ENCODE peak calls at places on chromosomes 4 and X, in nine cellular contexts. One of them, this sample, is unnamed.
A peak's percentile ranks its signal among the peaks of the same experiment; 100 is the strongest.

GRCh38 chr4:98480535-98480934 is 177.9 kb downstream of the TSPAN5 start:
- DNase-seq in AG04450: no peak
- DNase-seq in NCI-H2081: no peak
- DNase-seq in NCI-H524: no peak
- DNase-seq in stimulated activated CD4-positive, alpha-beta T cell treated with anti-CD3 and anti-CD28 coated beads, Interleukin-1b, Interleukin-23, amount 100 ng/mL, for 1 hour: no peak
- DNase-seq in effector CD4-positive, alpha-beta T cell: no peak
- DNase-seq in endothelial cell: no peak
- DNase-seq in dermis blood vessel endothelial cell: no peak
- DNase-seq in AG08396: no peak
- DNase-seq in this sample: no peak

GRCh38 chr4:150826302-150826701 is 188.8 kb downstream of the LRBA start:
- DNase-seq in NCI-H2081: no peak
- DNase-seq in dermis blood vessel endothelial cell: no peak
- DNase-seq in endothelial cell: no peak
- DNase-seq in NCI-H524: no peak
- DNase-seq in stimulated activated CD4-positive, alpha-beta T cell treated with anti-CD3 and anti-CD28 coated beads, Interleukin-1b, Interleukin-23, amount 100 ng/mL, for 1 hour: no peak
- DNase-seq in AG08396: no peak
- DNase-seq in effector CD4-positive, alpha-beta T cell: no peak
- DNase-seq in AG04450: no peak
- DNase-seq in this sample: no peak

GRCh38 chr4:77127837-77128621 is 29.0 kb upstream of the CCNG2 start:
- DNase-seq in stimulated activated CD4-positive, alpha-beta T cell treated with anti-CD3 and anti-CD28 coated beads, Interleukin-1b, Interleukin-23, amount 100 ng/mL, for 1 hour: no peak
- DNase-seq in effector CD4-positive, alpha-beta T cell: no peak
- DNase-seq in NCI-H524: peak; percentile 48
- DNase-seq in dermis blood vessel endothelial cell: no peak
- DNase-seq in NCI-H2081: no peak
- DNase-seq in AG08396: no peak
- DNase-seq in endothelial cell: no peak
- DNase-seq in AG04450: no peak
- DNase-seq in this sample: no peak

GRCh38 chrX:153934473-153935325 is at the start of gene NAA10:
- DNase-seq in endothelial cell: peak; percentile 64
- DNase-seq in AG08396: peak; percentile 95
- DNase-seq in stimulated activated CD4-positive, alpha-beta T cell treated with anti-CD3 and anti-CD28 coated beads, Interleukin-1b, Interleukin-23, amount 100 ng/mL, for 1 hour: no peak
- DNase-seq in NCI-H2081: peak; percentile 71
- DNase-seq in dermis blood vessel endothelial cell: peak; percentile 78
- DNase-seq in AG04450: no peak
- DNase-seq in NCI-H524: peak; percentile 77
- DNase-seq in effector CD4-positive, alpha-beta T cell: peak; percentile 39
- DNase-seq in this sample: peak; percentile 69

GRCh38 chr4:2241410-2242353 is at the start of the genes HAUS3 and POLN:
- DNase-seq in endothelial cell: peak; percentile 99
- DNase-seq in NCI-H524: peak; percentile 95
- DNase-seq in AG04450: peak; percentile 94
- DNase-seq in effector CD4-positive, alpha-beta T cell: peak; percentile 97
- DNase-seq in AG08396: peak; percentile 100
- DNase-seq in NCI-H2081: peak; percentile 97
- DNase-seq in dermis blood vessel endothelial cell: peak; percentile 99
- DNase-seq in stimulated activated CD4-positive, alpha-beta T cell treated with anti-CD3 and anti-CD28 coated beads, Interleukin-1b, Interleukin-23, amount 100 ng/mL, for 1 hour: peak; percentile 98
- DNase-seq in this sample: peak; percentile 99

GRCh38 chrX:53279296-53280237 is 1.8 kb downstream of the IQSEC2 start:
- DNase-seq in AG04450: no peak
- DNase-seq in endothelial cell: no peak
- DNase-seq in effector CD4-positive, alpha-beta T cell: no peak
- DNase-seq in NCI-H2081: no peak
- DNase-seq in stimulated activated CD4-positive, alpha-beta T cell treated with anti-CD3 and anti-CD28 coated beads, Interleukin-1b, Interleukin-23, amount 100 ng/mL, for 1 hour: no peak
- DNase-seq in NCI-H524: no peak
- DNase-seq in AG08396: no peak
- DNase-seq in dermis blood vessel endothelial cell: no peak
- DNase-seq in this sample: peak; percentile 53

GRCh38 chr4:38495481-38495880 is 168.5 kb upstream of the KLF3 start:
- DNase-seq in endothelial cell: no peak
- DNase-seq in NCI-H2081: no peak
- DNase-seq in AG04450: no peak
- DNase-seq in NCI-H524: no peak
- DNase-seq in effector CD4-positive, alpha-beta T cell: no peak
- DNase-seq in dermis blood vessel endothelial cell: no peak
- DNase-seq in AG08396: no peak
- DNase-seq in stimulated activated CD4-positive, alpha-beta T cell treated with anti-CD3 and anti-CD28 coated beads, Interleukin-1b, Interleukin-23, amount 100 ng/mL, for 1 hour: no peak
- DNase-seq in this sample: no peak

GRCh38 chr4:3773552-3774001 is 7.4 kb downstream of the ADRA2C start:
- DNase-seq in AG04450: no peak
- DNase-seq in endothelial cell: no peak
- DNase-seq in AG08396: no peak
- DNase-seq in effector CD4-positive, alpha-beta T cell: no peak
- DNase-seq in NCI-H2081: no peak
- DNase-seq in dermis blood vessel endothelial cell: no peak
- DNase-seq in stimulated activated CD4-positive, alpha-beta T cell treated with anti-CD3 and anti-CD28 coated beads, Interleukin-1b, Interleukin-23, amount 100 ng/mL, for 1 hour: no peak
- DNase-seq in NCI-H524: peak; percentile 90
- DNase-seq in this sample: no peak

GRCh38 chr4:150039790-150040189 is 38.5 kb upstream of the DCLK2 start:
- DNase-seq in stimulated activated CD4-positive, alpha-beta T cell treated with anti-CD3 and anti-CD28 coated beads, Interleukin-1b, Interleukin-23, amount 100 ng/mL, for 1 hour: no peak
- DNase-seq in endothelial cell: no peak
- DNase-seq in AG08396: no peak
- DNase-seq in AG04450: no peak
- DNase-seq in NCI-H524: peak; percentile 3
- DNase-seq in effector CD4-positive, alpha-beta T cell: no peak
- DNase-seq in NCI-H2081: peak; percentile 37
- DNase-seq in dermis blood vessel endothelial cell: no peak
- DNase-seq in this sample: no peak

GRCh38 chr4:41994461-41994860 is 4.1 kb downstream of the SLC30A9 start:
- DNase-seq in dermis blood vessel endothelial cell: peak; percentile 2
- DNase-seq in stimulated activated CD4-positive, alpha-beta T cell treated with anti-CD3 and anti-CD28 coated beads, Interleukin-1b, Interleukin-23, amount 100 ng/mL, for 1 hour: no peak
- DNase-seq in effector CD4-positive, alpha-beta T cell: no peak
- DNase-seq in endothelial cell: no peak
- DNase-seq in NCI-H524: no peak
- DNase-seq in NCI-H2081: no peak
- DNase-seq in AG08396: no peak
- DNase-seq in AG04450: no peak
- DNase-seq in this sample: no peak

GRCh38 chr4:1518997-1519700 is 112.9 kb upstream of the NKX1-1 start:
- DNase-seq in AG04450: no peak
- DNase-seq in NCI-H524: no peak
- DNase-seq in AG08396: no peak
- DNase-seq in stimulated activated CD4-positive, alpha-beta T cell treated with anti-CD3 and anti-CD28 coated beads, Interleukin-1b, Interleukin-23, amount 100 ng/mL, for 1 hour: no peak
- DNase-seq in NCI-H2081: no peak
- DNase-seq in effector CD4-positive, alpha-beta T cell: no peak
- DNase-seq in dermis blood vessel endothelial cell: no peak
- DNase-seq in endothelial cell: no peak
- DNase-seq in this sample: no peak

GRCh38 chr4:14646831-14647230 is 355.4 kb upstream of the CPEB2 start:
- DNase-seq in NCI-H524: no peak
- DNase-seq in AG04450: no peak
- DNase-seq in NCI-H2081: no peak
- DNase-seq in AG08396: no peak
- DNase-seq in endothelial cell: no peak
- DNase-seq in effector CD4-positive, alpha-beta T cell: no peak
- DNase-seq in stimulated activated CD4-positive, alpha-beta T cell treated with anti-CD3 and anti-CD28 coated beads, Interleukin-1b, Interleukin-23, amount 100 ng/mL, for 1 hour: no peak
- DNase-seq in dermis blood vessel endothelial cell: no peak
- DNase-seq in this sample: no peak

GRCh38 chrX:31884535-31884934 is 812.7 kb upstream of the FTHL17 start:
- DNase-seq in AG04450: no peak
- DNase-seq in NCI-H2081: no peak
- DNase-seq in effector CD4-positive, alpha-beta T cell: no peak
- DNase-seq in NCI-H524: no peak
- DNase-seq in endothelial cell: no peak
- DNase-seq in dermis blood vessel endothelial cell: no peak
- DNase-seq in AG08396: no peak
- DNase-seq in stimulated activated CD4-positive, alpha-beta T cell treated with anti-CD3 and anti-CD28 coated beads, Interleukin-1b, Interleukin-23, amount 100 ng/mL, for 1 hour: no peak
- DNase-seq in this sample: no peak

GRCh38 chrX:135521405-135522131 is 1.1 kb downstream of the INTS6L start:
- DNase-seq in endothelial cell: peak; percentile 71
- DNase-seq in NCI-H2081: peak; percentile 72
- DNase-seq in NCI-H524: peak; percentile 91
- DNase-seq in stimulated activated CD4-positive, alpha-beta T cell treated with anti-CD3 and anti-CD28 coated beads, Interleukin-1b, Interleukin-23, amount 100 ng/mL, for 1 hour: peak; percentile 51
- DNase-seq in effector CD4-positive, alpha-beta T cell: peak; percentile 70
- DNase-seq in dermis blood vessel endothelial cell: peak; percentile 86
- DNase-seq in AG04450: peak; percentile 78
- DNase-seq in AG08396: peak; percentile 79
- DNase-seq in this sample: peak; percentile 88

GRCh38 chrX:129706395-129707072 is 32.2 kb upstream of the XPNPEP2 start:
- DNase-seq in NCI-H524: no peak
- DNase-seq in AG04450: no peak
- DNase-seq in dermis blood vessel endothelial cell: peak; percentile 4
- DNase-seq in effector CD4-positive, alpha-beta T cell: no peak
- DNase-seq in NCI-H2081: peak; percentile 55
- DNase-seq in AG08396: no peak
- DNase-seq in stimulated activated CD4-positive, alpha-beta T cell treated with anti-CD3 and anti-CD28 coated beads, Interleukin-1b, Interleukin-23, amount 100 ng/mL, for 1 hour: no peak
- DNase-seq in endothelial cell: no peak
- DNase-seq in this sample: no peak

GRCh38 chrX:56763556-56764152 is 34.6 kb downstream of the NBDY start:
- DNase-seq in dermis blood vessel endothelial cell: no peak
- DNase-seq in AG08396: peak; percentile 65
- DNase-seq in NCI-H524: no peak
- DNase-seq in NCI-H2081: no peak
- DNase-seq in stimulated activated CD4-positive, alpha-beta T cell treated with anti-CD3 and anti-CD28 coated beads, Interleukin-1b, Interleukin-23, amount 100 ng/mL, for 1 hour: no peak
- DNase-seq in AG04450: no peak
- DNase-seq in effector CD4-positive, alpha-beta T cell: peak; percentile 77
- DNase-seq in endothelial cell: no peak
- DNase-seq in this sample: peak; percentile 86

GRCh38 chr4:148056879-148057278 is 325.0 kb downstream of the ARHGAP10 start:
- DNase-seq in NCI-H2081: no peak
- DNase-seq in dermis blood vessel endothelial cell: peak; percentile 42
- DNase-seq in NCI-H524: no peak
- DNase-seq in stimulated activated CD4-positive, alpha-beta T cell treated with anti-CD3 and anti-CD28 coated beads, Interleukin-1b, Interleukin-23, amount 100 ng/mL, for 1 hour: peak; percentile 18
- DNase-seq in endothelial cell: no peak
- DNase-seq in AG04450: no peak
- DNase-seq in effector CD4-positive, alpha-beta T cell: peak; percentile 19
- DNase-seq in AG08396: peak; percentile 33
- DNase-seq in this sample: peak; percentile 58

GRCh38 chr4:152697284-152698011 is 17.7 kb upstream of the TMEM154 start:
- DNase-seq in AG08396: no peak
- DNase-seq in AG04450: no peak
- DNase-seq in dermis blood vessel endothelial cell: no peak
- DNase-seq in effector CD4-positive, alpha-beta T cell: no peak
- DNase-seq in endothelial cell: no peak
- DNase-seq in stimulated activated CD4-positive, alpha-beta T cell treated with anti-CD3 and anti-CD28 coated beads, Interleukin-1b, Interleukin-23, amount 100 ng/mL, for 1 hour: no peak
- DNase-seq in NCI-H2081: no peak
- DNase-seq in NCI-H524: no peak
- DNase-seq in this sample: no peak

GRCh38 chr4:2290974-2291704 is 29.2 kb upstream of the MXD4 start:
- DNase-seq in AG04450: no peak
- DNase-seq in AG08396: no peak
- DNase-seq in endothelial cell: no peak
- DNase-seq in effector CD4-positive, alpha-beta T cell: peak; percentile 73
- DNase-seq in NCI-H524: no peak
- DNase-seq in dermis blood vessel endothelial cell: no peak
- DNase-seq in NCI-H2081: no peak
- DNase-seq in stimulated activated CD4-positive, alpha-beta T cell treated with anti-CD3 and anti-CD28 coated beads, Interleukin-1b, Interleukin-23, amount 100 ng/mL, for 1 hour: no peak
- DNase-seq in this sample: no peak

GRCh38 chrX:130105226-130105625 is 5.1 kb downstream of the ELF4 start:
- DNase-seq in endothelial cell: no peak
- DNase-seq in NCI-H524: no peak
- DNase-seq in dermis blood vessel endothelial cell: no peak
- DNase-seq in effector CD4-positive, alpha-beta T cell: no peak
- DNase-seq in AG04450: no peak
- DNase-seq in AG08396: no peak
- DNase-seq in NCI-H2081: no peak
- DNase-seq in stimulated activated CD4-positive, alpha-beta T cell treated with anti-CD3 and anti-CD28 coated beads, Interleukin-1b, Interleukin-23, amount 100 ng/mL, for 1 hour: no peak
- DNase-seq in this sample: no peak

GRCh38 chr4:24070117-24070516 is 180.3 kb upstream of the PPARGC1A start:
- DNase-seq in NCI-H524: no peak
- DNase-seq in endothelial cell: no peak
- DNase-seq in dermis blood vessel endothelial cell: no peak
- DNase-seq in effector CD4-positive, alpha-beta T cell: no peak
- DNase-seq in NCI-H2081: no peak
- DNase-seq in AG08396: peak; percentile 47
- DNase-seq in stimulated activated CD4-positive, alpha-beta T cell treated with anti-CD3 and anti-CD28 coated beads, Interleukin-1b, Interleukin-23, amount 100 ng/mL, for 1 hour: no peak
- DNase-seq in AG04450: peak; percentile 81
- DNase-seq in this sample: no peak

GRCh38 chr4:110620352-110621327 is 2.2 kb downstream of the PITX2 start:
- DNase-seq in effector CD4-positive, alpha-beta T cell: no peak
- DNase-seq in AG08396: no peak
- DNase-seq in NCI-H524: peak; percentile 42
- DNase-seq in endothelial cell: peak; percentile 77
- DNase-seq in NCI-H2081: no peak
- DNase-seq in dermis blood vessel endothelial cell: peak; percentile 56
- DNase-seq in AG04450: no peak
- DNase-seq in stimulated activated CD4-positive, alpha-beta T cell treated with anti-CD3 and anti-CD28 coated beads, Interleukin-1b, Interleukin-23, amount 100 ng/mL, for 1 hour: no peak
- DNase-seq in this sample: peak; percentile 62

GRCh38 chr4:37623125-37623524 is 63.1 kb downstream of the RELL1 start:
- DNase-seq in AG04450: no peak
- DNase-seq in stimulated activated CD4-positive, alpha-beta T cell treated with anti-CD3 and anti-CD28 coated beads, Interleukin-1b, Interleukin-23, amount 100 ng/mL, for 1 hour: no peak
- DNase-seq in AG08396: no peak
- DNase-seq in NCI-H524: no peak
- DNase-seq in dermis blood vessel endothelial cell: no peak
- DNase-seq in endothelial cell: no peak
- DNase-seq in effector CD4-positive, alpha-beta T cell: no peak
- DNase-seq in NCI-H2081: no peak
- DNase-seq in this sample: no peak

GRCh38 chrX:50202539-50202938 is 1.7 kb upstream of the AKAP4 start:
- DNase-seq in NCI-H524: no peak
- DNase-seq in effector CD4-positive, alpha-beta T cell: no peak
- DNase-seq in endothelial cell: no peak
- DNase-seq in AG04450: no peak
- DNase-seq in stimulated activated CD4-positive, alpha-beta T cell treated with anti-CD3 and anti-CD28 coated beads, Interleukin-1b, Interleukin-23, amount 100 ng/mL, for 1 hour: no peak
- DNase-seq in NCI-H2081: no peak
- DNase-seq in AG08396: no peak
- DNase-seq in dermis blood vessel endothelial cell: peak; percentile 25
- DNase-seq in this sample: no peak

GRCh38 chrX:10168226-10168625 is 11.5 kb downstream of the CLCN4 start:
- DNase-seq in effector CD4-positive, alpha-beta T cell: no peak
- DNase-seq in dermis blood vessel endothelial cell: no peak
- DNase-seq in AG08396: no peak
- DNase-seq in stimulated activated CD4-positive, alpha-beta T cell treated with anti-CD3 and anti-CD28 coated beads, Interleukin-1b, Interleukin-23, amount 100 ng/mL, for 1 hour: no peak
- DNase-seq in NCI-H524: no peak
- DNase-seq in AG04450: no peak
- DNase-seq in NCI-H2081: no peak
- DNase-seq in endothelial cell: no peak
- DNase-seq in this sample: no peak

GRCh38 chr4:147854154-147854553 is 122.3 kb downstream of the ARHGAP10 start:
- DNase-seq in NCI-H524: no peak
- DNase-seq in endothelial cell: no peak
- DNase-seq in dermis blood vessel endothelial cell: no peak
- DNase-seq in effector CD4-positive, alpha-beta T cell: no peak
- DNase-seq in NCI-H2081: no peak
- DNase-seq in AG04450: no peak
- DNase-seq in AG08396: no peak
- DNase-seq in stimulated activated CD4-positive, alpha-beta T cell treated with anti-CD3 and anti-CD28 coated beads, Interleukin-1b, Interleukin-23, amount 100 ng/mL, for 1 hour: no peak
- DNase-seq in this sample: no peak

GRCh38 chrX:22652596-22652995 is 347.2 kb upstream of the DDX53 start:
- DNase-seq in AG08396: peak; percentile 36
- DNase-seq in dermis blood vessel endothelial cell: peak; percentile 43
- DNase-seq in NCI-H2081: no peak
- DNase-seq in AG04450: peak; percentile 8
- DNase-seq in stimulated activated CD4-positive, alpha-beta T cell treated with anti-CD3 and anti-CD28 coated beads, Interleukin-1b, Interleukin-23, amount 100 ng/mL, for 1 hour: no peak
- DNase-seq in effector CD4-positive, alpha-beta T cell: no peak
- DNase-seq in NCI-H524: peak; percentile 58
- DNase-seq in endothelial cell: no peak
- DNase-seq in this sample: peak; percentile 32

GRCh38 chrX:13051529-13052172 is 7.2 kb upstream of the FAM9C start:
- DNase-seq in stimulated activated CD4-positive, alpha-beta T cell treated with anti-CD3 and anti-CD28 coated beads, Interleukin-1b, Interleukin-23, amount 100 ng/mL, for 1 hour: no peak
- DNase-seq in NCI-H524: no peak
- DNase-seq in endothelial cell: no peak
- DNase-seq in AG08396: no peak
- DNase-seq in AG04450: no peak
- DNase-seq in effector CD4-positive, alpha-beta T cell: peak; percentile 23
- DNase-seq in NCI-H2081: peak; percentile 22
- DNase-seq in dermis blood vessel endothelial cell: peak; percentile 89
- DNase-seq in this sample: no peak

GRCh38 chr4:139552506-139552905 is 3.5 kb downstream of the SETD7 start:
- DNase-seq in NCI-H524: no peak
- DNase-seq in AG08396: no peak
- DNase-seq in effector CD4-positive, alpha-beta T cell: no peak
- DNase-seq in endothelial cell: no peak
- DNase-seq in AG04450: no peak
- DNase-seq in dermis blood vessel endothelial cell: peak; percentile 31
- DNase-seq in stimulated activated CD4-positive, alpha-beta T cell treated with anti-CD3 and anti-CD28 coated beads, Interleukin-1b, Interleukin-23, amount 100 ng/mL, for 1 hour: no peak
- DNase-seq in NCI-H2081: no peak
- DNase-seq in this sample: no peak

This sample was measured in colonic mucosa.